ENCODE peak calls at places on chromosomes 2 and 18, in eight cellular contexts. S is astrocyte, X is amniotic stem cell, I is type B pancreatic cell, J is ACHN, L is hypothalamus, G is NCI-H1105 treated with DMSO at 0.1 percent for 48 hours, C is astrocyte of the spinal cord. U is an unnamed sample.

GRCh38 chr2:166573393-166573792 is 79.3 kb upstream of the SCN7A start:
- DNase-seq in J (no peak), X (no peak), S (peak), L (no peak), G (no peak), C (peak), I (no peak), U (peak)

GRCh38 chr2:67846341-67847070 is 216.3 kb downstream of the C1D start:
- DNase-seq in X (peak), G (peak), J (peak), C (peak), I (peak), S (peak), L (peak), U (peak)

GRCh38 chr18:76258209-76258608 is 236.8 kb downstream of the ZNF516 start:
- DNase-seq in X (no peak), S (peak), G (no peak), L (no peak), I (no peak), J (no peak), C (no peak), U (no peak)

GRCh38 chr2:101983928-101984327 is 7.8 kb upstream of the IL1R2 start:
- DNase-seq in G (no peak), S (no peak), I (no peak), C (no peak), X (no peak), J (peak), L (no peak), U (no peak)

GRCh38 chr2:213034578-213034977 is 116.8 kb downstream of the IKZF2 start:
- DNase-seq in C (no peak), L (no peak), J (no peak), S (no peak), G (no peak), X (no peak), I (no peak), U (no peak)

GRCh38 chr2:95016616-95017307 is 8.7 kb upstream of the MAL start:
- DNase-seq in L (no peak), C (no peak), J (no peak), S (no peak), I (no peak), G (no peak), X (no peak), U (no peak)

GRCh38 chr2:120779781-120780283 is 44.2 kb downstream of the GLI2 start:
- DNase-seq in L (no peak), S (peak), I (no peak), J (no peak), G (no peak), C (peak), X (peak), U (peak)

GRCh38 chr2:160063266-160063665 is 851 bp upstream of the PLA2R1 start:
- DNase-seq in S (no peak), I (no peak), C (no peak), J (no peak), G (no peak), X (no peak), L (no peak), U (no peak)

GRCh38 chr2:226791056-226791486 is 8.5 kb downstream of the IRS1 start:
- DNase-seq in I (no peak), X (no peak), S (peak), J (peak), G (peak), C (peak), L (no peak), U (peak)

GRCh38 chr2:130840506-130840905 is 3.8 kb downstream of the ARHGEF4 start:
- DNase-seq in L (no peak), I (no peak), C (no peak), X (no peak), J (no peak), S (no peak), G (no peak), U (no peak)

GRCh38 chr2:12819098-12819465 is 102.3 kb downstream of the TRIB2 start:
- DNase-seq in G (no peak), L (no peak), X (peak), J (peak), I (no peak), S (peak), C (peak), U (no peak)

GRCh38 chr2:183543222-183543621 is 419.0 kb downstream of the NUP35 start:
- DNase-seq in G (no peak), C (no peak), J (no peak), L (no peak), X (no peak), I (no peak), S (no peak), U (no peak)

GRCh38 chr2:7203056-7203467 is 285.9 kb downstream of the RNF144A start:
- DNase-seq in S (peak), X (peak), G (peak), L (no peak), I (no peak), J (peak), C (peak), U (peak)

GRCh38 chr18:11511434-11512095 is 97.8 kb upstream of the SLC35G4 start:
- DNase-seq in J (no peak), G (no peak), L (no peak), S (no peak), I (no peak), C (no peak), X (no peak), U (no peak)

GRCh38 chr2:203741566-203741965 is 35.1 kb downstream of the CD28 start:
- DNase-seq in L (no peak), I (no peak), G (no peak), C (no peak), J (no peak), X (no peak), S (no peak), U (no peak)

GRCh38 chr2:238461916-238462315 is 35.2 kb downstream of the ASB1 start:
- DNase-seq in L (no peak), J (no peak), S (no peak), G (no peak), X (no peak), I (no peak), C (no peak), U (no peak)

GRCh38 chr2:208319403-208319802 is 53.3 kb downstream of the PIKFYVE start:
- DNase-seq in S (peak), I (no peak), C (peak), X (no peak), L (no peak), G (no peak), J (no peak), U (no peak)

GRCh38 chr18:34158881-34159690 is 65.6 kb downstream of the NOL4 start:
- DNase-seq in G (peak), I (peak), J (no peak), C (peak), X (no peak), L (peak), S (peak), U (peak)

GRCh38 chr18:58605027-58606020 is 23.6 kb downstream of the ALPK2 start:
- DNase-seq in S (peak), X (no peak), C (peak), J (peak), I (no peak), G (no peak), L (no peak), U (no peak)

GRCh38 chr2:170883683-170884082 is 45.4 kb upstream of the GORASP2 start:
- DNase-seq in L (no peak), J (no peak), S (peak), C (no peak), I (no peak), G (no peak), X (no peak), U (no peak)

GRCh38 chr2:219291910-219292490 is 12.8 kb downstream of the DNAJB2 start:
- DNase-seq in I (no peak), S (no peak), J (no peak), L (no peak), G (no peak), C (no peak), X (no peak), U (no peak)

GRCh38 chr2:197867630-197868029 is 63.2 kb downstream of the PLCL1 start:
- DNase-seq in C (no peak), L (no peak), X (no peak), G (no peak), I (no peak), J (no peak), S (no peak), U (no peak)